ENCODE peak calls at places on chromosomes 3 and 15, in nine cellular contexts. One of them, this sample, is unnamed.
A peak's percentile ranks its signal among the peaks of the same experiment; 100 is the strongest.

GRCh38 chr3:108589081-108589997 is at the start of the genes CIP2A and DZIP3:
- DNase-seq in lower lobe of right lung: peak; percentile 87
- DNase-seq in left ventricle myocardium inferior: peak; percentile 83
- DNase-seq in brain microvascular endothelial cell: peak; percentile 91
- DNase-seq in fibroblast of mammary gland: peak; percentile 91
- DNase-seq in WERI-Rb-1: peak; percentile 97
- DNase-seq in A673: peak; percentile 95
- DNase-seq in neural progenitor cell: peak; percentile 99
- DNase-seq in bronchial epithelial cell: peak; percentile 96
- DNase-seq in this sample: peak; percentile 74

GRCh38 chr3:132342183-132342582 is 25.0 kb downstream of the ACP3 start:
- DNase-seq in neural progenitor cell: peak; percentile 31
- DNase-seq in A673: peak; percentile 35
- DNase-seq in bronchial epithelial cell: peak; percentile 52
- DNase-seq in lower lobe of right lung: no peak
- DNase-seq in brain microvascular endothelial cell: no peak
- DNase-seq in left ventricle myocardium inferior: no peak
- DNase-seq in fibroblast of mammary gland: peak; percentile 41
- DNase-seq in WERI-Rb-1: no peak
- DNase-seq in this sample: no peak

GRCh38 chr3:192169332-192169915 is 557.9 kb downstream of the FGF12 start:
- DNase-seq in lower lobe of right lung: no peak
- DNase-seq in left ventricle myocardium inferior: no peak
- DNase-seq in WERI-Rb-1: no peak
- DNase-seq in bronchial epithelial cell: no peak
- DNase-seq in fibroblast of mammary gland: peak; percentile 65
- DNase-seq in brain microvascular endothelial cell: no peak
- DNase-seq in A673: no peak
- DNase-seq in neural progenitor cell: no peak
- DNase-seq in this sample: no peak

GRCh38 chr3:112531358-112531781 is 30.4 kb downstream of the ATG3 start:
- DNase-seq in bronchial epithelial cell: peak; percentile 45
- DNase-seq in lower lobe of right lung: no peak
- DNase-seq in neural progenitor cell: peak; percentile 15
- DNase-seq in A673: peak; percentile 52
- DNase-seq in left ventricle myocardium inferior: no peak
- DNase-seq in fibroblast of mammary gland: peak; percentile 54
- DNase-seq in WERI-Rb-1: no peak
- DNase-seq in brain microvascular endothelial cell: no peak
- DNase-seq in this sample: peak; percentile 10

GRCh38 chr3:152305075-152305474 is 36.3 kb downstream of the MBNL1 start:
- DNase-seq in lower lobe of right lung: no peak
- DNase-seq in left ventricle myocardium inferior: no peak
- DNase-seq in bronchial epithelial cell: no peak
- DNase-seq in neural progenitor cell: peak; percentile 41
- DNase-seq in WERI-Rb-1: no peak
- DNase-seq in A673: no peak
- DNase-seq in fibroblast of mammary gland: no peak
- DNase-seq in brain microvascular endothelial cell: no peak
- DNase-seq in this sample: no peak

GRCh38 chr3:194672876-194673275 is 885 bp upstream of the LSG1 start:
- DNase-seq in lower lobe of right lung: no peak
- DNase-seq in A673: no peak
- DNase-seq in fibroblast of mammary gland: peak; percentile 13
- DNase-seq in left ventricle myocardium inferior: no peak
- DNase-seq in neural progenitor cell: peak; percentile 16
- DNase-seq in WERI-Rb-1: no peak
- DNase-seq in bronchial epithelial cell: no peak
- DNase-seq in brain microvascular endothelial cell: no peak
- DNase-seq in this sample: no peak

GRCh38 chr3:10702961-10703740 is 112.9 kb upstream of the SLC6A11 start:
- DNase-seq in lower lobe of right lung: no peak
- DNase-seq in fibroblast of mammary gland: no peak
- DNase-seq in brain microvascular endothelial cell: no peak
- DNase-seq in left ventricle myocardium inferior: no peak
- DNase-seq in bronchial epithelial cell: peak; percentile 11
- DNase-seq in neural progenitor cell: peak; percentile 88
- DNase-seq in WERI-Rb-1: peak; percentile 82
- DNase-seq in A673: peak; percentile 44
- DNase-seq in this sample: no peak

GRCh38 chr15:51736069-51736468 is 1.4 kb downstream of the LYSMD2 start:
- DNase-seq in fibroblast of mammary gland: no peak
- DNase-seq in A673: no peak
- DNase-seq in WERI-Rb-1: no peak
- DNase-seq in brain microvascular endothelial cell: no peak
- DNase-seq in bronchial epithelial cell: peak; percentile 29
- DNase-seq in neural progenitor cell: no peak
- DNase-seq in left ventricle myocardium inferior: no peak
- DNase-seq in lower lobe of right lung: no peak
- DNase-seq in this sample: no peak

GRCh38 chr3:138497021-138497420 is 62.6 kb downstream of the ESYT3 start:
- DNase-seq in neural progenitor cell: no peak
- DNase-seq in left ventricle myocardium inferior: no peak
- DNase-seq in lower lobe of right lung: no peak
- DNase-seq in bronchial epithelial cell: no peak
- DNase-seq in A673: no peak
- DNase-seq in brain microvascular endothelial cell: no peak
- DNase-seq in fibroblast of mammary gland: no peak
- DNase-seq in WERI-Rb-1: no peak
- DNase-seq in this sample: no peak
- H3K4me3 ChIP-seq in neural progenitor cell: no peak overlapping the region
- H3K4me3 ChIP-seq in left ventricle myocardium inferior: no peak overlapping the region
- H3K4me3 ChIP-seq in lower lobe of right lung: no peak overlapping the region
- H3K4me3 ChIP-seq in bronchial epithelial cell: no peak overlapping the region
- H3K4me3 ChIP-seq in A673: no peak overlapping the region
- H3K4me3 ChIP-seq in brain microvascular endothelial cell: no peak overlapping the region
- H3K4me3 ChIP-seq in fibroblast of mammary gland: no peak overlapping the region
- H3K4me3 ChIP-seq in WERI-Rb-1: no peak overlapping the region
- H3K4me3 ChIP-seq in this sample: no peak overlapping the region

DNA sequence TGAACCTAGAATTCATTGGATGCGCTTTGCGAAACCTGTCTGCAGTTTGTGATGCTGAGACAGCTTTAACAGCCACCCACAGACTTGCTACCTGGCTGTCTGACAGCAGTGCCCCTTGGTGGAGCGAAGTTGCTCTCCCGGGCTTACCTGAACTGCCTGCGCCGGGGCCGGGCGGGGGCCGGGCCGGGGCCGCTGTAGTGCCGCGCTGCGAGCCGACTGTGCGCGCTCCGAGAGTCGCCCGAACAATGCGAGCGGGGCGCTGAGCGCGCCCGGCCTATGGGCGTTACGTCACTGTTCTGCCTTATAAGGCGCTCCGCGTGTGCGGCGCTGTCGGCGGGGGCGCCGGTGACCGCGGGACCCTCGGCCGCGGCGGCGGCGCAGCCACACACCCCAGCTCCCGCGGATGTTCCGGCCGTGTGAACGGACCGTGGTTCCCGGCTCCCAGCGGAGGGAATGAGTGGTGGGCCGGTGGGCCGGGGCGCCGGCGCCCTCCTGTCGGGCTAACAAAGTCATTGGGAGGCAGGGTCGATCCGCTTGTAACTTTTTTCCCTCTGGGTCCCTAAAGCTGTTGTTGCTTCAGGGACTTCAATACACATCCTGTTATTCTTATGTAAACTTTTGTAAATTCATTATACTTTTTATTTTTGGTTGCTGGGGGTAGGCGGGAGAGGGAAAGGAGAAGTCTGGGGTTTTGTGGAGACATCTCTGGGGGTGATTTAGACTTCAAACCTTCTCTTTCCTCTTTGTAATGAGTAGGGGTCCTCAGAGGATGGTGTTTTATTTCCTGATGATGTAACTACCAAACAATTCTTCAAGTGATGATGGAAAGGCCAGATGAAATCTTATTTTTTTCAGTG is 58.5 kb downstream of the CMSS1 start:
- DNase-seq in lower lobe of right lung: peak; percentile 89
- DNase-seq in brain microvascular endothelial cell: peak; percentile 75
- DNase-seq in WERI-Rb-1: peak; percentile 82
- DNase-seq in left ventricle myocardium inferior: peak; percentile 85
- DNase-seq in bronchial epithelial cell: peak; percentile 69
- DNase-seq in fibroblast of mammary gland: peak; percentile 72
- DNase-seq in A673: peak; percentile 88
- DNase-seq in neural progenitor cell: peak; percentile 97
- DNase-seq in this sample: no peak
- TF ChIP-seq CTCF in lower lobe of right lung: peak; percentile 15
- TF ChIP-seq CTCF in brain microvascular endothelial cell: no peak
- TF ChIP-seq CTCF in WERI-Rb-1: no peak
- TF ChIP-seq CTCF in left ventricle myocardium inferior: peak; percentile 20
- TF ChIP-seq CTCF in bronchial epithelial cell: peak; percentile 4
- TF ChIP-seq CTCF in fibroblast of mammary gland: no peak
- TF ChIP-seq CTCF in A673: no peak
- TF ChIP-seq CTCF in neural progenitor cell: peak; percentile 28
- TF ChIP-seq CTCF in this sample: no peak

GRCh38 chr3:140941434-140942220 is at the start of gene SLC25A36:
- DNase-seq in left ventricle myocardium inferior: peak; percentile 98
- DNase-seq in A673: peak; percentile 99
- DNase-seq in fibroblast of mammary gland: peak; percentile 98
- DNase-seq in lower lobe of right lung: peak; percentile 99
- DNase-seq in neural progenitor cell: peak; percentile 100
- DNase-seq in brain microvascular endothelial cell: peak; percentile 95
- DNase-seq in bronchial epithelial cell: peak; percentile 96
- DNase-seq in WERI-Rb-1: peak; percentile 98
- DNase-seq in this sample: peak; percentile 79

GRCh38 chr3:140943781-140944547 is 2.3 kb downstream of the SLC25A36 start:
- DNase-seq in fibroblast of mammary gland: no peak
- DNase-seq in A673: no peak
- DNase-seq in bronchial epithelial cell: peak; percentile 6
- DNase-seq in left ventricle myocardium inferior: no peak
- DNase-seq in brain microvascular endothelial cell: no peak
- DNase-seq in lower lobe of right lung: no peak
- DNase-seq in WERI-Rb-1: no peak
- DNase-seq in neural progenitor cell: no peak
- DNase-seq in this sample: no peak

GRCh38 chr3:140942221-140943104 is 827 bp downstream of the SLC25A36 start:
- DNase-seq in A673: peak; percentile 41
- DNase-seq in neural progenitor cell: peak; percentile 92
- DNase-seq in lower lobe of right lung: peak; percentile 76
- DNase-seq in brain microvascular endothelial cell: peak; percentile 45
- DNase-seq in left ventricle myocardium inferior: peak; percentile 61
- DNase-seq in fibroblast of mammary gland: peak; percentile 60
- DNase-seq in bronchial epithelial cell: peak; percentile 41
- DNase-seq in WERI-Rb-1: peak; percentile 72
- DNase-seq in this sample: no peak

GRCh38 chr3:140941090-140941433 is 574 bp upstream of the SLC25A36 start:
- DNase-seq in A673: no peak
- DNase-seq in bronchial epithelial cell: no peak
- DNase-seq in fibroblast of mammary gland: peak; percentile 25
- DNase-seq in left ventricle myocardium inferior: no peak
- DNase-seq in WERI-Rb-1: no peak
- DNase-seq in brain microvascular endothelial cell: no peak
- DNase-seq in lower lobe of right lung: no peak
- DNase-seq in neural progenitor cell: no peak
- DNase-seq in this sample: no peak
- H3K4me3 ChIP-seq in A673: peak overlapping the region; percentile 87
- H3K4me3 ChIP-seq in bronchial epithelial cell: peak overlapping the region; percentile 94
- H3K4me3 ChIP-seq in fibroblast of mammary gland: peak overlapping the region; percentile 75
- H3K4me3 ChIP-seq in left ventricle myocardium inferior: peak overlapping the region; percentile 94
- H3K4me3 ChIP-seq in WERI-Rb-1: peak overlapping the region; percentile 93
- H3K4me3 ChIP-seq in brain microvascular endothelial cell: peak overlapping the region; percentile 89
- H3K4me3 ChIP-seq in lower lobe of right lung: peak overlapping the region; percentile 88
- H3K4me3 ChIP-seq in neural progenitor cell: peak overlapping the region; percentile 91
- H3K4me3 ChIP-seq in this sample: peak overlapping the region; percentile 96

GRCh38 chr15:30991301-30992072 is at the start of gene MTMR10:
- DNase-seq in lower lobe of right lung: peak; percentile 88
- DNase-seq in fibroblast of mammary gland: peak; percentile 65
- DNase-seq in bronchial epithelial cell: peak; percentile 52
- DNase-seq in WERI-Rb-1: peak; percentile 58
- DNase-seq in brain microvascular endothelial cell: peak; percentile 43
- DNase-seq in neural progenitor cell: peak; percentile 91
- DNase-seq in A673: peak; percentile 74
- DNase-seq in left ventricle myocardium inferior: peak; percentile 78
- DNase-seq in this sample: no peak
- TF ChIP-seq CTCF in lower lobe of right lung: no peak
- TF ChIP-seq CTCF in fibroblast of mammary gland: no peak
- TF ChIP-seq CTCF in bronchial epithelial cell: no peak
- TF ChIP-seq CTCF in WERI-Rb-1: no peak
- TF ChIP-seq CTCF in brain microvascular endothelial cell: no peak
- TF ChIP-seq CTCF in neural progenitor cell: peak; percentile 6
- TF ChIP-seq CTCF in A673: no peak
- TF ChIP-seq CTCF in left ventricle myocardium inferior: no peak
- TF ChIP-seq CTCF in this sample: no peak

DNA sequence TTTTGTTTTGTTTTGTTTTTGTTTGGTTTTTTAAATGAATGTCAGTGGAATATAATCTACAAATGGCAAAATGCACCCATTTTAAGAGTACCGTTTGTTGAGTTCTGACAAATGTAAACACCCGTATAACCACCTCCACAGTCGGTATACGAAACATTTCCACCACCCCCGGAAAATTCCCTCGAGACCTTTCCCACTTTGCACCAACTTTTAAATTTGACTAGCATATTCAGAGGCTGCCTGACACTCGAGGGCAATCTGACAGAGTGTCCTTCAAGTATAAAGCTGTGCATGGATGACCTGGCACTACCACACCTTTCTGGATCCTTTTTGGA is 629 bp upstream of the ARHGEF3 start:
- DNase-seq in lower lobe of right lung: no peak
- DNase-seq in A673: no peak
- DNase-seq in neural progenitor cell: no peak
- DNase-seq in left ventricle myocardium inferior: no peak
- DNase-seq in bronchial epithelial cell: no peak
- DNase-seq in brain microvascular endothelial cell: no peak
- DNase-seq in fibroblast of mammary gland: no peak
- DNase-seq in WERI-Rb-1: no peak
- DNase-seq in this sample: no peak
- H3K4me3 ChIP-seq in lower lobe of right lung: peak overlapping the region; percentile 89
- H3K4me3 ChIP-seq in A673: peak overlapping the region; percentile 51
- H3K4me3 ChIP-seq in neural progenitor cell: peak overlapping the region; percentile 63
- H3K4me3 ChIP-seq in left ventricle myocardium inferior: peak overlapping the region; percentile 88
- H3K4me3 ChIP-seq in bronchial epithelial cell: peak overlapping the region; percentile 68
- H3K4me3 ChIP-seq in brain microvascular endothelial cell: peak overlapping the region; percentile 85
- H3K4me3 ChIP-seq in fibroblast of mammary gland: peak overlapping the region; percentile 76
- H3K4me3 ChIP-seq in WERI-Rb-1: peak overlapping the region; percentile 65
- H3K4me3 ChIP-seq in this sample: peak overlapping the region; percentile 74

GRCh38 chr15:65981837-65982696 is 112.8 kb downstream of the RAB11A start:
- DNase-seq in bronchial epithelial cell: peak; percentile 33
- DNase-seq in fibroblast of mammary gland: no peak
- DNase-seq in WERI-Rb-1: peak; percentile 61
- DNase-seq in lower lobe of right lung: peak; percentile 56
- DNase-seq in A673: peak; percentile 37
- DNase-seq in brain microvascular endothelial cell: no peak
- DNase-seq in left ventricle myocardium inferior: no peak
- DNase-seq in neural progenitor cell: peak; percentile 83
- DNase-seq in this sample: no peak
- TF ChIP-seq CTCF in bronchial epithelial cell: no peak
- TF ChIP-seq CTCF in fibroblast of mammary gland: no peak
- TF ChIP-seq CTCF in WERI-Rb-1: peak; percentile 69
- TF ChIP-seq CTCF in lower lobe of right lung: no peak
- TF ChIP-seq CTCF in A673: peak; percentile 46
- TF ChIP-seq CTCF in brain microvascular endothelial cell: peak; percentile 11
- TF ChIP-seq CTCF in left ventricle myocardium inferior: no peak
- TF ChIP-seq CTCF in neural progenitor cell: peak; percentile 66
- TF ChIP-seq CTCF in this sample: peak; percentile 25

GRCh38 chr3:170429050-170429449 is 10.4 kb downstream of the CLDN11 start:
- DNase-seq in fibroblast of mammary gland: no peak
- DNase-seq in WERI-Rb-1: no peak
- DNase-seq in lower lobe of right lung: no peak
- DNase-seq in bronchial epithelial cell: no peak
- DNase-seq in neural progenitor cell: peak; percentile 22
- DNase-seq in left ventricle myocardium inferior: no peak
- DNase-seq in A673: peak; percentile 66
- DNase-seq in brain microvascular endothelial cell: peak; percentile 89
- DNase-seq in this sample: no peak
- H3K4me3 ChIP-seq in fibroblast of mammary gland: no peak overlapping the region
- H3K4me3 ChIP-seq in WERI-Rb-1: no peak overlapping the region
- H3K4me3 ChIP-seq in lower lobe of right lung: no peak overlapping the region
- H3K4me3 ChIP-seq in bronchial epithelial cell: no peak overlapping the region
- H3K4me3 ChIP-seq in neural progenitor cell: no peak overlapping the region
- H3K4me3 ChIP-seq in left ventricle myocardium inferior: no peak overlapping the region
- H3K4me3 ChIP-seq in A673: no peak overlapping the region
- H3K4me3 ChIP-seq in brain microvascular endothelial cell: no peak overlapping the region
- H3K4me3 ChIP-seq in this sample: no peak overlapping the region

This sample was measured in epithelial cell of proximal tubule.